ENCODE peak calls at places on chromosomes 5 and 9, in four cellular contexts. R, K, P and H are unnamed samples.

GRCh38 chr5:1545798-1546355 is 22.1 kb upstream of the LPCAT1 start:
- DNase-seq in R (no peak), K (no peak), P (no peak), H (no peak)

GRCh38 chr9:108972626-108973209 is 38.5 kb downstream of the ABITRAM start:
- DNase-seq in R (no peak), K (no peak), P (no peak), H (no peak)

GRCh38 chr9:86674475-86674874 is 272.8 kb downstream of the GAS1 start:
- DNase-seq in R (no peak), K (no peak), P (no peak), H (no peak)

GRCh38 chr5:73759771-73760170 is 133.8 kb downstream of the ARHGEF28 start:
- DNase-seq in R (no peak), K (no peak), P (no peak), H (no peak)

GRCh38 chr5:77781076-77781475 is 4.9 kb upstream of the TBCA start:
- DNase-seq in R (no peak), K (peak; percentile 53), P (no peak), H (no peak)

GRCh38 chr9:84846501-84847323 is 177.2 kb downstream of the NTRK2 start:
- DNase-seq in R (no peak), K (no peak), P (no peak), H (no peak)

GRCh38 chr5:150513375-150514309 is 5.7 kb downstream of the NDST1 start:
- DNase-seq in R (no peak), K (peak; percentile 54), P (no peak), H (no peak)

GRCh38 chr9:127183814-127184582 is 61.6 kb upstream of the ANGPTL2 start:
- DNase-seq in R (no peak), K (no peak), P (no peak), H (no peak)

GRCh38 chr5:89556215-89557009 is 673.4 kb upstream of the MEF2C start:
- DNase-seq in R (no peak), K (no peak), P (no peak), H (no peak)